ENCODE peak calls at places on chromosomes 3 and 15, in ten cellular contexts. V is fibroblast of mammary gland; N is CD4-positive, alpha-beta memory T cell; F is AG09309; R is adrenal gland; P is LNCaP clone FGC; Z is astrocyte of the spinal cord; I is upper lobe of right lung; T is pancreas; U is Karpas-422. X is an unnamed sample.

GRCh38 chr15:101162701-101163483 is 89.0 kb downstream of the CHSY1 start:
- DNase-seq in T (no peak), F (no peak), Z (no peak), P (no peak), R (no peak), N (no peak), V (no peak), U (no peak), I (peak), X (no peak)

GRCh38 chr3:50124363-50125226 is 30.5 kb upstream of the SEMA3F start:
- DNase-seq in V (no peak), T (no peak), I (peak), F (no peak), R (no peak), P (no peak), U (no peak), Z (no peak), N (no peak), X (no peak)

GRCh38 chr3:9994086-9994844 is 7.6 kb upstream of the EMC3 start:
- DNase-seq in Z (peak), P (peak), U (no peak), T (no peak), N (no peak), V (peak), F (no peak), R (peak), I (no peak), X (no peak)

GRCh38 chr3:32340039-32340438 is 51.6 kb upstream of the CMTM7 start:
- DNase-seq in U (peak), Z (peak), P (peak), I (no peak), T (no peak), N (peak), F (no peak), R (peak), V (peak), X (peak)

GRCh38 chr15:25249236-25250010 is 189.4 kb downstream of the UBE3A start:
- DNase-seq in Z (no peak), N (no peak), P (no peak), R (no peak), I (peak), F (no peak), T (peak), V (no peak), U (no peak), X (no peak)

GRCh38 chr3:43411429-43411828 is 125.1 kb downstream of the SNRK start:
- DNase-seq in R (no peak), U (no peak), F (no peak), I (no peak), N (no peak), V (no peak), P (no peak), Z (no peak), T (no peak), X (no peak)

GRCh38 chr15:40927497-40928346 is 1.4 kb upstream of the DLL4 start:
- DNase-seq in T (no peak), N (no peak), F (no peak), R (no peak), Z (no peak), I (no peak), V (no peak), U (no peak), P (no peak), X (no peak)

GRCh38 chr15:57097246-57097645 is 178.8 kb downstream of the TCF12 start:
- DNase-seq in V (no peak), P (no peak), F (no peak), N (no peak), R (no peak), Z (no peak), T (no peak), I (no peak), U (no peak), X (no peak)

GRCh38 chr3:34218706-34219105 is 420.3 kb downstream of the PDCD6IP start:
- DNase-seq in I (no peak), U (no peak), P (no peak), V (no peak), Z (no peak), N (no peak), F (no peak), T (no peak), R (no peak), X (no peak)

GRCh38 chr15:53225786-53226185 is 435.6 kb upstream of the ONECUT1 start:
- DNase-seq in P (no peak), I (no peak), Z (no peak), R (no peak), U (no peak), V (no peak), T (no peak), N (no peak), F (no peak), X (no peak)

GRCh38 chr3:118468801-118469200 is 565.8 kb downstream of the IGSF11 start:
- DNase-seq in Z (no peak), P (no peak), N (no peak), F (no peak), U (no peak), R (no peak), V (no peak), T (no peak), I (no peak), X (no peak)

GRCh38 chr15:25710184-25710583 is 152.9 kb downstream of the ATP10A start:
- DNase-seq in R (peak), T (peak), F (no peak), N (peak), P (no peak), I (peak), V (peak), Z (no peak), U (peak), X (peak)

GRCh38 chr15:45333550-45333949 is 44.8 kb downstream of the GATM start:
- DNase-seq in P (no peak), Z (peak), N (no peak), R (peak), F (no peak), U (no peak), V (peak), T (peak), I (no peak), X (peak)

GRCh38 chr3:8500208-8500961 is 1.2 kb upstream of the LMCD1 start:
- DNase-seq in T (peak), P (peak), U (no peak), N (no peak), V (peak), R (no peak), F (no peak), Z (peak), I (no peak), X (no peak)

GRCh38 chr3:27714692-27715453 is 7.2 kb downstream of the EOMES start:
- DNase-seq in U (peak), Z (no peak), I (peak), F (no peak), N (no peak), R (no peak), P (no peak), T (no peak), V (no peak), X (no peak)

DNA sequence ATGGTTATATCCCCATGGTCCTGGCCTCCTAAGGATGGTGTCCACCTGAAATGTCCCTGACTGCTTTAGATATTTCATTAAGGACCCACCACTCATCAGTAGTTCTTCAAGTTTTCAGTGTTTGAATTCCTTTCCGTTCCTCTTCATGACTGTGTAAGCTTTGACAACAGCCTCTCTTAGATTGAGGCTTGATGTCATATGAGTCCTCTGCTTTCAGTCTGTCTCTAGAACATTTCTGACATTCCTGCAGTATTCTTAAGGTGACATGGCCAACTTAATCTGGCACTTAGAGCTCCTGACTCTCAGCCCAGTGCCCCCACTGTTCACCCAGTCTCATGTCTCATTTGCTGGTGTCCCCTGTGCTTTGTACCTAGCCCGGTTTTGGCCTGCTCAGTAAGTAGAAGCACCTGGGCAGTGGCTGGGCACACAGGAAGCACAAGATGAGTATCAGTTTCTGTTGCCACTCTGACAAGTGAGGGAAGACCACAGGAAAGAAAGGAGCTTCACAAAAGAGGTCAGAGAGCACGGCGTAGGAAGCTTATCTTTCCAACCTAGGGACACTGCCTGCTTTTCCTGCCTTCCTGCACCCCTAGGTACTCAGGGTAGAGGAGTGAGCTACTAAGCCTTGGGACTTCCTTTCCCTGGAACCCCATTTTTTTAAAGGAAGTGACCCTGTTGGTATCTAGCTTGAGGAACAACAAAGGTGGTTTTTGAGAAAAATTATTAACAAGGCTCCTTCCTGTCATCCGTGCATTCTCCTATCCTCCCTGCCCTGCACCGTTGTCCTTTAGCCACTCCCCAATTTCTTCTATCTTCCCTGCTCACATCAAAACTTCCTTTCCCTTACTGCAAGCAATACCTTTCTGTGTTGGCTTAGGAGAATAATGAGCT is 103.1 kb downstream of the KLHL25 start:
- DNase-seq in U (peak), T (no peak), I (no peak), P (no peak), Z (no peak), R (no peak), N (no peak), F (no peak), V (no peak), X (peak)
- H3K4me3 ChIP-seq in U (peak), T (no peak), I (peak), P (no peak), Z (no peak), R (no peak), N (peak), F (no peak), V (no peak), X (peak)

GRCh38 chr3:120263792-120264191 is 21.2 kb downstream of the GPR156 start:
- DNase-seq in F (no peak), U (peak), T (no peak), V (no peak), N (no peak), Z (no peak), R (no peak), P (no peak), I (no peak), X (no peak)

DNA sequence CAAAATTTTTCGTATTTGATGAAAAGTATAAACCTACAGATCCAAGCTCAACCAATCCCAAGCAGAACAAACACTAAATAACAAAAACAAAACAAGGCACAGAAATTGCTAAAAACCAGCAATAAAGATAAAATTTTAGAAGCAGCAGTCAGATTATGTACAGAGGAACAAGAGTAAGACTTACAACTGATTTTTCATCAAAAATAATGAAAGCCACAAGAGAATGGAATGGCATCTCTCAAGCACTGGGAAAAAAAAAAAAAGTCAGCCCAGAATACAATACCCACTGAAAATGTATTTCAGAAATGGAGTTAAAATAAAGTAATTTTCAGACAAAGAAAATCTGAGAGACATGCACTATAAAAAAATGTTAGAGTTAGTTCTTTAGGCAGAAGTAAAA is 27.0 kb downstream of the GPR156 start:
- DNase-seq in I (no peak), N (no peak), Z (no peak), P (no peak), F (no peak), U (no peak), T (no peak), R (no peak), V (no peak), X (no peak)
- H3K4me3 ChIP-seq in I (no peak), N (no peak), Z (no peak), P (no peak), F (no peak), U (no peak), T (no peak), R (no peak), V (no peak), X (no peak)

GRCh38 chr3:196143708-196144382 is 62.0 kb upstream of the TFRC start:
- DNase-seq in P (no peak), R (no peak), I (no peak), F (no peak), Z (no peak), V (no peak), U (no peak), N (no peak), T (no peak), X (no peak)

GRCh38 chr3:196141052-196141865 is 59.4 kb upstream of the TFRC start:
- DNase-seq in Z (no peak), V (no peak), F (no peak), P (no peak), R (no peak), U (no peak), N (no peak), T (no peak), I (no peak), X (no peak)

GRCh38 chr3:196142674-196142988 is 60.7 kb upstream of the TFRC start:
- DNase-seq in Z (no peak), F (no peak), U (peak), T (no peak), R (no peak), P (no peak), V (no peak), I (no peak), N (no peak), X (no peak)

GRCh38 chr3:196140224-196140623 is 58.3 kb upstream of the TFRC start:
- DNase-seq in I (no peak), V (no peak), T (no peak), P (no peak), Z (no peak), F (no peak), N (no peak), R (no peak), U (no peak), X (peak)

GRCh38 chr3:196141866-196142673 is 60.2 kb upstream of the TFRC start:
- DNase-seq in N (no peak), F (no peak), R (no peak), I (peak), T (peak), Z (no peak), U (no peak), V (no peak), P (peak), X (no peak)
- H3K4me3 ChIP-seq in N (no peak), F (no peak), R (no peak), I (peak), T (no peak), Z (no peak), U (no peak), V (no peak), P (no peak), X (no peak)

DNA sequence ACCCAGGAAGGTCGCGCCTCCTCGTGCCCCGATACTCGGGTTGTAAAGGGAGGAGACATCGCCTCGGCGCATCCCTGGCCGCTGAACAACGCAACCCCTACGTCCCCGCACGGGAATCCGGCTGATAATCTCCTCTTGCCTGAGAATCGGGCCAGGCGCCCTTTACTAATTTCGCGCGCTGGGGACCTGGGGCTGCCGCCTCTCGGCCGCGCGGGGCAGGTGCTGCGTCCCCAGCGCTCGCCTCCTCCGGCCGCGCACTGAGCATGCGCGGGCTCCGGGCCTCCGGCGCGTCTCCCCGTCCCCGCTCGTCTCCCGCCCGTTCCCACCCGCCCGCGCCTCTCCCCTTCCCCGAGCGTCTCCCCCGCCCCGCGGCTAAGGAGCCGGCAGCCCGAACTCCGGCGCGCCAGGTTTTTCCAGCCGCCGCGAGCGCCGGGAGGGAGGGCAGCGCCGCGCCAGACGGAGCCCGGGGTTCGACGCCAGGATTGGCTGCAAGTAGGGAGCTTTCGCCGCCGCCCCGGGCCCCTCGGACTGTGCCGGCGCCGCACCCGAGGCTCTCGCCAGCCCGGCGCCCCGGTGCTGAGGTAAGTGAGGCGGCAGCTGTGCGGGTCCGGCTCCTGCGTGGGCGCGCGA is at the start of gene CNTN4:
- DNase-seq in N (no peak), U (no peak), P (peak), Z (no peak), F (no peak), V (no peak), T (peak), R (no peak), I (peak), X (peak)
- H3K4me3 ChIP-seq in N (no peak), U (no peak), P (peak), Z (no peak), F (no peak), V (no peak), T (peak), R (peak), I (peak), X (peak)

DNA sequence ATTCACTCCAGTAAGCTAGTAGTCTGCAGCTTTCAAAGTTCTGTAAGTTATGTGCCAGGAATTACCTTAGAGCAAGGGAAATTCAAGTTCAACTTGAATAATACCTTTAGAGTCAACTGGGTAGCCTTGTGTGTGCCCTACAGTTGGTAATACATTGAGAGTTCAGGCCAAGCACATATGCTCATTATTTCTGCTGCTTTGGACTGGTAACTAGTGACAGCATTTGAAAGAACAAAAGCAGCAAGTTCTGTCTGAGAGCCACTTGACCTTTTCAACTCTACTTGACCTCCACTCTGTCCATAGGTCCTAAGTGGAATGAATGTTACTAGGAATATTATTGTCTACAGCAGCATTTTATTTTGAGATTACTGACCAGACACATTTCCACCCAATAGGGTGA is 723.5 kb downstream of the NLGN1 start:
- DNase-seq in Z (no peak), U (no peak), V (no peak), I (no peak), F (no peak), T (no peak), P (no peak), N (no peak), R (no peak), X (no peak)
- H3K4me3 ChIP-seq in Z (no peak), U (no peak), V (no peak), I (no peak), F (no peak), T (no peak), P (no peak), N (no peak), R (no peak), X (no peak)

GRCh38 chr15:71364117-71364584 is 248.9 kb downstream of the THSD4 start:
- DNase-seq in N (no peak), R (no peak), T (no peak), Z (no peak), F (no peak), I (no peak), U (no peak), P (no peak), V (peak), X (no peak)
- H3K4me3 ChIP-seq in N (no peak), R (no peak), T (no peak), Z (no peak), F (no peak), I (no peak), U (no peak), P (no peak), V (no peak), X (no peak)

GRCh38 chr3:72299823-72300222 is 514.9 kb upstream of the PROK2 start:
- DNase-seq in N (no peak), Z (no peak), F (no peak), P (no peak), R (no peak), I (no peak), T (no peak), V (peak), U (no peak), X (no peak)

GRCh38 chr3:72299321-72299802 is 514.4 kb upstream of the PROK2 start:
- DNase-seq in P (no peak), F (no peak), U (no peak), I (no peak), T (no peak), R (no peak), N (no peak), V (peak), Z (peak), X (no peak)

GRCh38 chr3:72297481-72297880 is 512.5 kb upstream of the PROK2 start:
- DNase-seq in N (no peak), V (no peak), T (no peak), I (no peak), R (no peak), U (no peak), P (no peak), Z (no peak), F (no peak), X (no peak)

GRCh38 chr3:72296477-72297111 is 511.6 kb upstream of the PROK2 start:
- DNase-seq in V (no peak), N (no peak), Z (no peak), T (no peak), U (no peak), I (no peak), F (no peak), P (no peak), R (no peak), X (no peak)

GRCh38 chr3:72298201-72299155 is 513.5 kb upstream of the PROK2 start:
- DNase-seq in F (no peak), N (no peak), T (no peak), U (no peak), Z (no peak), V (no peak), P (peak), R (no peak), I (no peak), X (no peak)
- H3K4me3 ChIP-seq in F (no peak), N (no peak), T (no peak), U (no peak), Z (no peak), V (no peak), P (no peak), R (no peak), I (no peak), X (no peak)

GRCh38 chr3:194194051-194194756 is 58.3 kb downstream of the HES1 start:
- DNase-seq in N (no peak), U (peak), Z (no peak), T (no peak), I (no peak), F (no peak), R (no peak), V (no peak), P (no peak), X (peak)
- H3K4me3 ChIP-seq in N (no peak), U (no peak), Z (no peak), T (no peak), I (no peak), F (no peak), R (no peak), V (no peak), P (no peak), X (no peak)

X was measured in GM12865.